ENCODE peak calls at places on chromosomes 5 and 9, in five cellular contexts. One of them, this sample, is unnamed.

GRCh38 chr5:54524082-54524481 is 6.5 kb downstream of the SNX18 start:
- DNase-seq in BE2C: no peak
- DNase-seq in bronchial epithelial cell: no peak
- DNase-seq in tibial artery: no peak
- DNase-seq in Caco-2: no peak
- DNase-seq in this sample: peak

GRCh38 chr5:116482394-116482793 is 92.2 kb downstream of the SEMA6A start:
- DNase-seq in BE2C: no peak
- DNase-seq in bronchial epithelial cell: peak
- DNase-seq in tibial artery: no peak
- DNase-seq in Caco-2: no peak
- DNase-seq in this sample: no peak

GRCh38 chr5:134223406-134224251 is 2.2 kb downstream of the PPP2CA start:
- DNase-seq in BE2C: no peak
- DNase-seq in bronchial epithelial cell: peak
- DNase-seq in tibial artery: no peak
- DNase-seq in Caco-2: no peak
- DNase-seq in this sample: peak

GRCh38 chr5:150734579-150735384 is 24.0 kb downstream of the DCTN4 start:
- DNase-seq in BE2C: no peak
- DNase-seq in bronchial epithelial cell: no peak
- DNase-seq in tibial artery: peak
- DNase-seq in Caco-2: no peak
- DNase-seq in this sample: peak

GRCh38 chr9:20618361-20618799 is 3.9 kb downstream of the MLLT3 start:
- DNase-seq in BE2C: no peak
- DNase-seq in bronchial epithelial cell: peak
- DNase-seq in tibial artery: no peak
- DNase-seq in Caco-2: no peak
- DNase-seq in this sample: no peak

GRCh38 chr5:175460126-175460525 is 16.1 kb upstream of the DRD1 start:
- DNase-seq in BE2C: no peak
- DNase-seq in bronchial epithelial cell: peak
- DNase-seq in tibial artery: no peak
- DNase-seq in Caco-2: no peak
- DNase-seq in this sample: no peak

GRCh38 chr5:152532714-152533113 is 127.6 kb upstream of the NMUR2 start:
- DNase-seq in BE2C: no peak
- DNase-seq in bronchial epithelial cell: peak
- DNase-seq in tibial artery: no peak
- DNase-seq in Caco-2: no peak
- DNase-seq in this sample: peak

GRCh38 chr5:173291722-173292658 is 36.2 kb downstream of the STC2 start:
- DNase-seq in BE2C: no peak
- DNase-seq in bronchial epithelial cell: peak
- DNase-seq in tibial artery: no peak
- DNase-seq in Caco-2: no peak
- DNase-seq in this sample: no peak

GRCh38 chr5:39076757-39077475 is 2.7 kb upstream of the RICTOR start:
- DNase-seq in BE2C: no peak
- DNase-seq in bronchial epithelial cell: peak
- DNase-seq in tibial artery: no peak
- DNase-seq in Caco-2: no peak
- DNase-seq in this sample: peak
- H3K4me3 ChIP-seq in BE2C: no peak
- H3K4me3 ChIP-seq in bronchial epithelial cell: no peak
- H3K4me3 ChIP-seq in tibial artery: no peak
- H3K4me3 ChIP-seq in Caco-2: no peak
- H3K4me3 ChIP-seq in this sample: peak

DNA sequence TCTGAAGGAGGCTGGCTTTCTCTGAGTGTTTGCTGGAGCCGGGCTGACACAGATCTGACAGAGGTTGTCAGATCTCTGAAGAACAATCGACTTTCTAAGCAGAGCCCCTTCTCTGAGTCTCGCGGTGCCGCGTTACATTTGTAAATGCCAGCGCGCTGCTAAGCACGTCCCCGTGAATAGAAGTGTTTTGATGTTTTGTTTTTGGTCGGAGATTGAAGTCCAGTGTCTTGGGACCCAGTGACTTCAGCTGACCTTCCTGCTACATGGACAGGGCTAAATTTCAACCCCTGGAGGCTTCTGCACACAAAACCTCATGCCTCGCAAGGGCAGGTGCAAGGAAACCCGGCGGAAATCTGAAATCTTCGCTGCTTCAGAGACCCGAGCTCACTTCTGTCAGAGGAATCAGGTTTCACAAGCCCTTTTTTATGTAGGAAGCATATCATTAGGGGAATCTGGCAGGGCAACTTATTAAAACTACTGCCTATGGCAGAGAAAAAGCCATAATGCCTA is 27.2 kb downstream of the NEUROG1 start:
- DNase-seq in BE2C: no peak
- DNase-seq in bronchial epithelial cell: no peak
- DNase-seq in tibial artery: no peak
- DNase-seq in Caco-2: no peak
- DNase-seq in this sample: no peak
- H3K4me3 ChIP-seq in BE2C: no peak
- H3K4me3 ChIP-seq in bronchial epithelial cell: peak
- H3K4me3 ChIP-seq in tibial artery: no peak
- H3K4me3 ChIP-seq in Caco-2: peak
- H3K4me3 ChIP-seq in this sample: no peak

GRCh38 chr5:38837932-38838331 is 7.9 kb upstream of the OSMR start:
- DNase-seq in BE2C: no peak
- DNase-seq in bronchial epithelial cell: no peak
- DNase-seq in tibial artery: no peak
- DNase-seq in Caco-2: no peak
- DNase-seq in this sample: no peak

GRCh38 chr5:38832810-38833209 is 13.0 kb upstream of the OSMR start:
- DNase-seq in BE2C: no peak
- DNase-seq in bronchial epithelial cell: no peak
- DNase-seq in tibial artery: no peak
- DNase-seq in Caco-2: no peak
- DNase-seq in this sample: no peak

GRCh38 chr5:38837416-38837815 is 8.4 kb upstream of the OSMR start:
- DNase-seq in BE2C: no peak
- DNase-seq in bronchial epithelial cell: no peak
- DNase-seq in tibial artery: no peak
- DNase-seq in Caco-2: no peak
- DNase-seq in this sample: no peak

GRCh38 chr5:38831909-38832308 is 13.9 kb upstream of the OSMR start:
- DNase-seq in BE2C: peak
- DNase-seq in bronchial epithelial cell: peak
- DNase-seq in tibial artery: no peak
- DNase-seq in Caco-2: no peak
- DNase-seq in this sample: peak

DNA sequence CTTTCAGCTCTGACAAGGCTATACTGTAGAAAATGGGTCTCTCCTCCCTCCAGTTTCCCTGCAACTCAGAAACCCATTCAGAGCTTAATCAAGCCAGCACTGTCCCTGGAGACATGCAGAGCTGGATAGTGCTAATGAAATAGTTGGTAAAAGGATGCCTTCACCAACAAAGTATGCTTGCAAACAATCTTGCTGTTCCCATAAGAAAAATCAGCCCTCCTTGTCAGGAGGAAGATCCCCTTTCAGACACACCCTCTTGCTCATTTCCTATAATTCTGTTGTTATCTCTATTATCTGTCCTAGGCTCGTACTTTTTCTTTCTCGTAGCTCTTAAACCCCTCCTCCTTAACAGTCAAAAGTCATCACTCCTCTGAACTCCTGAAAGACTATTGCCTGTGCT is 9.9 kb upstream of the OSMR start:
- DNase-seq in BE2C: no peak
- DNase-seq in bronchial epithelial cell: no peak
- DNase-seq in tibial artery: no peak
- DNase-seq in Caco-2: no peak
- DNase-seq in this sample: no peak
- H3K4me3 ChIP-seq in BE2C: no peak
- H3K4me3 ChIP-seq in bronchial epithelial cell: no peak
- H3K4me3 ChIP-seq in tibial artery: no peak
- H3K4me3 ChIP-seq in Caco-2: no peak
- H3K4me3 ChIP-seq in this sample: no peak

DNA sequence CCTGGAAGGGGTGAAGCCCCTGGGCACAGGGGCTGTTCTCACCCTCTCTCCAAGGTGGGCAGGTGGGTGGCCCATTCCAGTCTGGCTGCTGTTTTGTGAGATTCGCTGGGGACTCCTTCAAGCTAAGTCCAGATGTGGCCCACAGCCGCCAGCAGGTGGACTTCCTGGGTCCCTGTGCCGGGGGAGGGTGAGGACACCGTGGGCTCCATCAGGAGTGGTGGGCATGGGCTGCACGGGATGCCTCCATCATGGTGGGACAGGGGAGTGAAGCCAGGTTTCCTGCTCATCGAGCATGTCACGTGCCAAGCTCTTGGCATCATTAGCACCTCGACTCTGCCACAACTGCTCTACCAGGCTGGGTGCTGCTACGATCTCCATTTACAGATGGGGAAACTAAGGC is 1.8 kb downstream of the NCS1 start:
- DNase-seq in BE2C: no peak
- DNase-seq in bronchial epithelial cell: no peak
- DNase-seq in tibial artery: no peak
- DNase-seq in Caco-2: no peak
- DNase-seq in this sample: no peak
- H3K4me3 ChIP-seq in BE2C: peak
- H3K4me3 ChIP-seq in bronchial epithelial cell: no peak
- H3K4me3 ChIP-seq in tibial artery: peak
- H3K4me3 ChIP-seq in Caco-2: no peak
- H3K4me3 ChIP-seq in this sample: no peak

GRCh38 chr5:121962347-121962670 is 534 bp downstream of the SRFBP1 start:
- DNase-seq in BE2C: no peak
- DNase-seq in bronchial epithelial cell: peak
- DNase-seq in tibial artery: no peak
- DNase-seq in Caco-2: no peak
- DNase-seq in this sample: no peak

GRCh38 chr5:121963409-121963808 is 1.6 kb downstream of the SRFBP1 start:
- DNase-seq in BE2C: no peak
- DNase-seq in bronchial epithelial cell: peak
- DNase-seq in tibial artery: no peak
- DNase-seq in Caco-2: no peak
- DNase-seq in this sample: no peak

GRCh38 chr5:121967187-121967586 is 5.4 kb downstream of the SRFBP1 start:
- DNase-seq in BE2C: no peak
- DNase-seq in bronchial epithelial cell: peak
- DNase-seq in tibial artery: no peak
- DNase-seq in Caco-2: no peak
- DNase-seq in this sample: no peak

GRCh38 chr5:121962943-121963342 is 1.2 kb downstream of the SRFBP1 start:
- DNase-seq in BE2C: no peak
- DNase-seq in bronchial epithelial cell: peak
- DNase-seq in tibial artery: no peak
- DNase-seq in Caco-2: no peak
- DNase-seq in this sample: no peak
- H3K4me3 ChIP-seq in BE2C: peak
- H3K4me3 ChIP-seq in bronchial epithelial cell: peak
- H3K4me3 ChIP-seq in tibial artery: peak
- H3K4me3 ChIP-seq in Caco-2: peak
- H3K4me3 ChIP-seq in this sample: peak

DNA sequence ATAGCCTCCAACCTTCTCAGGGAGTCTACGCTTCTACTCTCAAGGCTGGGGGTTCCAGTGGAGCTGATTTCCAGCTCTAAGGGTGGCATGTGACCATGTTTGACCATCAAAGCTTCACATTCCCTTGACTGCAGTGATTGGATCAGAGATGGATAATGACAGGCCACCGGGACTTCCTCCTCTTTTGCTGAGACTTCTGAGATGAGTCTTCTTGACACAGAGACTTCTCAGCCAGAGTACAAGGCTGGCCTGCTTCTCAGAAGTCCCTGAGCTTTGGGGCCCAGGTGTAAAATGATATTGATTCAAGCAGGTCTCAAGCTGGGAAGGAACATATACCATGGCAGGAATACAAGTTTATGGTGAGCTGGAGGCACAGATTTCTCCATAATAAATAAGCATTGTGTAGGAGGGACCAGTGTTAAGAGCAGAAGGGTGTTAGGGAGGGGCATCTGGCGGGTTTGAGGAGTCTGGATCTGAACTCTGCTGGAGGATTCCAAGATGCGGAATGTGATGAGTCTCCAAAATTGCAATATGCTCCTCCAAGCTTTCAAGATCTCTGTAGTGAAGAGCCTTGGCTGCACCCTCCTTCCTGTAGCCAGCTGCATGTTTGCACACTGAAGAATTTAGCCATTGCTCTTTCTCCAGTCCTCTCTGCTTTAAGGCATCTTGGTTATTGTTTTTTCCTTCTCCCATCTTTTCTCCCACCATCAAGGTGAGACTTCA is 41.7 kb upstream of the HSD17B4 start:
- DNase-seq in BE2C: no peak
- DNase-seq in bronchial epithelial cell: no peak
- DNase-seq in tibial artery: no peak
- DNase-seq in Caco-2: no peak
- DNase-seq in this sample: no peak
- H3K4me3 ChIP-seq in BE2C: no peak
- H3K4me3 ChIP-seq in bronchial epithelial cell: no peak
- H3K4me3 ChIP-seq in tibial artery: no peak
- H3K4me3 ChIP-seq in Caco-2: no peak
- H3K4me3 ChIP-seq in this sample: no peak

GRCh38 chr5:135254183-135254582 is 144.8 kb downstream of the MACROH2A1 start:
- DNase-seq in BE2C: no peak
- DNase-seq in bronchial epithelial cell: no peak
- DNase-seq in tibial artery: no peak
- DNase-seq in Caco-2: no peak
- DNase-seq in this sample: no peak
- H3K4me3 ChIP-seq in BE2C: no peak
- H3K4me3 ChIP-seq in bronchial epithelial cell: no peak
- H3K4me3 ChIP-seq in tibial artery: no peak
- H3K4me3 ChIP-seq in Caco-2: no peak
- H3K4me3 ChIP-seq in this sample: no peak

This sample was measured in NB4.